ENCODE peak calls at places on chromosomes 6 and 20, in seven cellular contexts. C is mammary epithelial cell; Z is CD14-positive monocyte; B is stimulated activated CD4-positive, alpha-beta T cell treated with anti-CD3 and anti-CD28 coated beads, Interleukin-12 subunit alpha, Interleukin-12 subunit beta, amount 100 ng/mL, for 48 hours; D is CD4-positive, alpha-beta memory T cell; L is GM10248; K is H7. Y is an unnamed sample.

GRCh38 chr6:16999486-17000436 is 102.1 kb upstream of the STMND1 start:
- DNase-seq in K (no peak), B (no peak), C (peak), D (no peak), L (no peak), Z (no peak), Y (no peak)

GRCh38 chr6:53703047-53703446 is 37.5 kb upstream of the KLHL31 start:
- DNase-seq in Z (no peak), L (no peak), C (no peak), D (no peak), B (no peak), K (no peak), Y (no peak)

GRCh38 chr6:44058617-44059358 is 68.5 kb downstream of the MRPL14 start:
- DNase-seq in Z (peak), L (peak), C (peak), K (no peak), D (no peak), B (no peak), Y (no peak)

GRCh38 chr6:52512199-52512598 is 64.7 kb downstream of the TRAM2 start:
- DNase-seq in K (no peak), D (no peak), Z (no peak), B (no peak), C (peak), L (no peak), Y (no peak)

GRCh38 chr20:7410150-7410549 is 530.1 kb downstream of the HAO1 start:
- DNase-seq in D (no peak), C (peak), Z (no peak), L (no peak), K (no peak), B (no peak), Y (no peak)

GRCh38 chr6:19536838-19537237 is 300.3 kb upstream of the ID4 start:
- DNase-seq in L (no peak), B (no peak), K (no peak), Z (no peak), D (no peak), C (peak), Y (no peak)

GRCh38 chr6:89242574-89243330 is 25.6 kb upstream of the GABRR1 start:
- DNase-seq in L (peak), B (no peak), D (peak), K (peak), Z (no peak), C (peak), Y (no peak)

GRCh38 chr6:99138445-99138844 is 190.7 kb upstream of the FBXL4 start:
- DNase-seq in K (no peak), B (no peak), Z (no peak), L (no peak), C (no peak), D (no peak), Y (no peak)

Y was measured in stimulated activated CD8-positive, alpha-beta memory T cell treated with anti-CD3 and anti-CD28 coated beads, Interleukin-15, amount 100 ng/mL, for 48 hours.